ENCODE peak calls at places on chromosomes 11 and 22, in four cellular contexts. M, P, B and Q are unnamed samples.

GRCh38 chr11:57499983-57500461 is 15.5 kb downstream of the SLC43A1 start:
- DNase-seq in M (no peak), B (no peak), P (no peak), Q (no peak)

GRCh38 chr11:61294717-61295595 is at the start of gene VWCE:
- DNase-seq in M (peak), B (no peak), P (no peak), Q (peak)

GRCh38 chr11:86218125-86219081 is 26.1 kb upstream of the EED start:
- DNase-seq in M (peak), B (peak), P (peak), Q (peak)

GRCh38 chr11:67437082-67437821 is at the start of gene PTPRCAP:
- DNase-seq in M (no peak), P (peak), B (no peak), Q (no peak)

GRCh38 chr22:39434243-39434653 is 22.6 kb upstream of the MGAT3 start:
- DNase-seq in B (no peak), M (no peak), P (no peak), Q (no peak)

GRCh38 chr11:65887723-65888162 is 528 bp downstream of the FIBP start:
- DNase-seq in P (no peak), B (no peak), M (no peak), Q (no peak)

GRCh38 chr11:65148657-65149056 is 14.3 kb upstream of the SYVN1 start:
- DNase-seq in B (no peak), P (no peak), M (no peak), Q (no peak)

GRCh38 chr11:118998822-118999221 is 884 bp downstream of the CENATAC start:
- DNase-seq in M (peak), P (peak), B (no peak), Q (peak)

GRCh38 chr11:28566643-28567042 is 458.5 kb downstream of the METTL15 start:
- DNase-seq in M (no peak), P (peak), B (no peak), Q (peak)

GRCh38 chr22:39244496-39245129 is at the start of gene PDGFB:
- DNase-seq in P (peak), M (no peak), B (no peak), Q (no peak)

GRCh38 chr11:72015511-72016061 is 16.9 kb downstream of the IL18BP start:
- DNase-seq in M (peak), P (peak), B (no peak), Q (peak)

GRCh38 chr11:10777806-10778205 is 26.8 kb downstream of the CTR9 start:
- DNase-seq in M (no peak), B (no peak), P (no peak), Q (no peak)

GRCh38 chr11:119148855-119149370 is at the start of gene ABCG4:
- DNase-seq in P (no peak), M (no peak), B (no peak), Q (no peak)

GRCh38 chr11:118476676-118477075 is 40.4 kb downstream of the KMT2A start:
- DNase-seq in P (no peak), M (no peak), B (no peak), Q (no peak)

GRCh38 chr11:19316434-19316833 is 75.7 kb upstream of the E2F8 start:
- DNase-seq in B (no peak), P (no peak), M (no peak), Q (no peak)

GRCh38 chr11:77287136-77287535 is 14.3 kb downstream of the GDPD4 start:
- DNase-seq in M (no peak), B (no peak), P (no peak), Q (no peak)

GRCh38 chr11:31779268-31779879 is 31.7 kb downstream of the PAX6 start:
- DNase-seq in B (no peak), P (no peak), M (no peak), Q (no peak)

GRCh38 chr11:74018331-74019005 is 9.6 kb upstream of the UCP3 start:
- DNase-seq in P (no peak), B (no peak), M (peak), Q (no peak)

GRCh38 chr11:64649304-64649703 is 58.3 kb downstream of the SLC22A12 start:
- DNase-seq in P (peak), M (peak), B (no peak), Q (peak)

GRCh38 chr11:86814775-86815174 is 14.4 kb downstream of the PRSS23 start:
- DNase-seq in M (no peak), B (no peak), P (no peak), Q (no peak)

GRCh38 chr11:56750190-56750589 is 1.7 kb upstream of the OR9G4 start:
- DNase-seq in M (peak), B (no peak), P (no peak), Q (no peak)

GRCh38 chr11:77140231-77140959 is 12.3 kb downstream of the MYO7A start:
- DNase-seq in B (no peak), M (no peak), P (no peak), Q (no peak)

GRCh38 chr11:131839326-131839725 is 468.9 kb downstream of the NTM start:
- DNase-seq in M (no peak), P (no peak), B (no peak), Q (no peak)

GRCh38 chr11:14380947-14381555 is 22.1 kb upstream of the RRAS2 start:
- DNase-seq in P (no peak), B (no peak), M (peak), Q (peak)

GRCh38 chr11:83060965-83061364 is 10.7 kb downstream of the RAB30 start:
- DNase-seq in B (no peak), M (no peak), P (no peak), Q (no peak)

GRCh38 chr11:83156996-83157754 is at the start of gene PCF11:
- DNase-seq in B (no peak), P (no peak), M (no peak), Q (peak)

GRCh38 chr11:66421492-66422205 is 814 bp downstream of the NPAS4 start:
- DNase-seq in M (peak), B (peak), P (peak), Q (peak)

GRCh38 chr11:62574363-62575057 is 819 bp upstream of the EEF1G start:
- DNase-seq in M (no peak), P (peak), B (no peak), Q (no peak)

GRCh38 chr22:39946571-39947407 is 13.4 kb upstream of the TMA7B start:
- DNase-seq in P (peak), B (no peak), M (no peak), Q (no peak)

GRCh38 chr22:42338502-42338901 is 68.0 kb upstream of the TCF20 start:
- DNase-seq in M (no peak), P (no peak), B (no peak), Q (no peak)

GRCh38 chr22:44585559-44586121 is 87.6 kb upstream of the RTL6 start:
- DNase-seq in B (no peak), P (no peak), M (no peak), Q (no peak)

GRCh38 chr22:44586337-44586990 is 88.4 kb upstream of the RTL6 start:
- DNase-seq in B (no peak), M (no peak), P (no peak), Q (no peak)

GRCh38 chr22:44588348-44588747 is 90.3 kb upstream of the RTL6 start:
- DNase-seq in B (no peak), M (no peak), P (no peak), Q (no peak)

GRCh38 chr22:44587911-44588310 is 89.9 kb upstream of the RTL6 start:
- DNase-seq in B (no peak), M (no peak), P (peak), Q (no peak)

GRCh38 chr22:44587004-44587793 is 89.2 kb upstream of the RTL6 start:
- DNase-seq in M (no peak), P (no peak), B (no peak), Q (peak)
- TF ChIP-seq CHD2 in M (no peak), P (no peak), B (no peak), Q (no peak)

GRCh38 chr11:91947215-91947614 is 277.4 kb upstream of the FAT3 start:
- DNase-seq in P (peak), M (no peak), B (no peak), Q (no peak)

GRCh38 chr11:91952056-91952455 is 272.6 kb upstream of the FAT3 start:
- DNase-seq in B (no peak), P (no peak), M (no peak), Q (no peak)

DNA sequence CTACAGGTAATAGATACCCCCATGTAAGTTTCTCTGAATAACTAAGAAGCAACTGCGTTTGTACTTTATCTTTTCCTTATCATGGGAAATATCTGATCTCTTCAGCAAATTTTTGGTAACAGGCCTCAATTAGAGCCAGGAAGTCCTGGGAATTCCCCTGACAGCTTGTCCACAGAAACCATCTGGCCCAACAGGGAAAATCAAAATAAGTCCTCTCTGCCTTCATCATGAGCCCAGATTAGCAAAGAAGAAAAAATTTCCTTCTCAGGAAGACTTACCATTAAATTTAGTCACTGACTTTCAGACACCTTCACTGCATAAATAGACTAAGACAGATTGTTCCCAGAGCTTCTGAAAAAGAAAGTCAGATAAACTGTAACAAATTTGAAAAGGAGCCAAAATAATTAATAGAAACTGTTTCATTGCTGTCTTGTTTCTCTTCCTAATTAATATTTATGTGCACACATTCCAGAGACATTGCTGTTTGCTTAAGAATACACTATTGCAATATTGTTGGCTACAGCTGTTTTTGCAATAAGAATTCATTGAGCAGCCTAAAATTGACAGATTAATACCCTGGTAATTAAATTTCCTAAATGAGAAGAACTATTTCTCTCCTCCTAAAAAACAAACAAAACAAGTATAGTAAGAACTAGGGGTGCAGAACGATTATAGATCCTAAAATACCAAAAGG is 278.1 kb upstream of the FAT3 start:
- DNase-seq in M (no peak), B (no peak), P (no peak), Q (no peak)
- TF ChIP-seq CHD4 in M (no peak), B (no peak), P (no peak), Q (no peak)

GRCh38 chr22:22884888-22885840 is 2.5 kb upstream of the IGLL5 start:
- DNase-seq in M (no peak), P (no peak), B (no peak), Q (no peak)

GRCh38 chr22:22888509-22889353 is 1.1 kb downstream of the IGLL5 start:
- DNase-seq in B (no peak), M (no peak), P (no peak), Q (no peak)

GRCh38 chr22:22890085-22890484 is 2.5 kb downstream of the IGLL5 start:
- DNase-seq in B (no peak), P (no peak), M (no peak), Q (no peak)

GRCh38 chr22:22886546-22886945 is 1.1 kb upstream of the IGLL5 start:
- DNase-seq in P (no peak), M (no peak), B (no peak), Q (no peak)

DNA sequence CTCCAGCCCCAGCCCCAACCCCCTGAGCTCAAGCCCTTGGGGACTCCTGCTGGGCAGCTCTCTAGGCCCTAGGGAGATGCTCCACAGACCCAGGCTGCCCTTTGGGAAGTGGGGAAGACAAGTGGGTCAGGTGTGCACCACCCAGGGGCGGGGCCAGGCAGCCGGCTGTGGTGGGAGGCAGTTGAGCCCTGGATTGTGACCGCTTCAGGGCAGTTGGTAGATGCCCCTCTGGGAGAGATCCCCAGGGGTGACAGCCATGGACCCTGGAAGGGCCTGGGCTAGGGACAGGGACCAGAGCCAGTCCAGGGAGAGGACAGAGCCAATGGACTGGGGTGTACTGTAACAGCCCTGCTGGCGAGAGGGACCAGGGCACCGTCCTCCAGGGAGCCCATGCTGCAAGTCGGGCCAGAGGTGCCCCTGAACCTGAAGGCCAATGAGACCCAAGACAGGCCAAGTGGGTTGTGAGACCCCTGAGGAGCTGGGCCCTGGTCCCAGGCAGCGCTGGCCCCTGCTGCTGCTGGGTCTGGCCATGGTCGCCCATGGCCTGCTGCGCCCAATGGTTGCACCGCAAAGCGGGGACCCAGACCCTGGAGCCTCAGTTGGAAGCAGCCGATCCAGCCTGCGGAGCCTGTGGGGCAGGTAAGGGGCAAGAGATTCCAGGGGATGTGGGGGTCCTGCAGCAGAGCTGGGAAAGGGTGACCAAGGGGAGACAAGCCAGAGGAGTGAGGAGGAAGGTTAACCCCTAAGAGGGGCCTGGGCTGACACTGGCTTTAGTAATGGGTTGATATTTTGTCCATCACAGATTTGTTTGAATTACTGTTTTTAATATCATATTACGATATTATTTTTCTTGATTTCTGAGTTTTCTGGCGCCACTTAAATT is at the start of gene IGLL5:
- DNase-seq in P (no peak), M (no peak), B (no peak), Q (no peak)
- TF ChIP-seq CEBPB in P (no peak), M (no peak), B (no peak), Q (no peak)

GRCh38 chr22:27193636-27194035 is 536.2 kb downstream of the MIAT start:
- DNase-seq in M (no peak), P (no peak), B (no peak), Q (no peak)

GRCh38 chr22:27192135-27192900 is 534.9 kb downstream of the MIAT start:
- DNase-seq in M (no peak), P (no peak), B (no peak), Q (no peak)

GRCh38 chr22:27194096-27194748 is 536.8 kb downstream of the MIAT start:
- DNase-seq in P (no peak), B (no peak), M (no peak), Q (no peak)

GRCh38 chr22:27195104-27195503 is 537.7 kb downstream of the MIAT start:
- DNase-seq in P (no peak), B (no peak), M (no peak), Q (no peak)

DNA sequence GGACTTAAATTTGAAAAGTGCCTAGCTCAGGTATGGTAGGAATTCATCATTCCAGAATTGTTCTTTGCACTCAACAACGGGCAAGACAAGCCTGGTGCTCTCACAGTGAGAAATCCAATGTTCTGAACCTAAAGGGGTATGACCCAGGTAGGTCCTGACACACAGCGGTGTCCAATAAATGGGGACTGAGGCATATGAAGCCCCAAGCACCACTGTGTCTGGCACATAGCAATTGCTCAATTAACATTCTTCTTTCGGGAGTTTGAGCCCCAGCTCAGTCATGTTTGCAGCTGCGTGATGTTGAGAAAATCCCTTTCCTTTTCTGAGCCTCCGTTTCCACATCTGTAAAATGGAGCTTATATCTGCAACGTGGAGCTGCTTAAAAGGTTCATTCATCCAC is 535.8 kb downstream of the MIAT start:
- DNase-seq in M (no peak), P (no peak), B (no peak), Q (no peak)
- TF ChIP-seq CHD2 in M (no peak), P (no peak), B (no peak), Q (no peak)

GRCh38 chr22:30777589-30777988 is 82.9 kb downstream of the OSBP2 start:
- DNase-seq in P (no peak), M (no peak), B (no peak), Q (no peak)
- TF ChIP-seq CHD4 in P (no peak), M (no peak), B (no peak), Q (no peak)

GRCh38 chr22:45268958-45269844 is 15.5 kb upstream of the UPK3A start:
- DNase-seq in M (no peak), B (no peak), P (peak), Q (peak)

GRCh38 chr22:45272498-45272897 is 12.3 kb upstream of the UPK3A start:
- DNase-seq in B (no peak), M (peak), P (no peak), Q (no peak)

GRCh38 chr22:45273452-45274075 is 11.2 kb upstream of the UPK3A start:
- DNase-seq in P (no peak), B (no peak), M (peak), Q (no peak)

GRCh38 chr22:45270095-45271020 is 14.4 kb upstream of the UPK3A start:
- DNase-seq in M (no peak), P (no peak), B (no peak), Q (no peak)

GRCh38 chr22:45271667-45272188 is 13.0 kb upstream of the UPK3A start:
- DNase-seq in M (peak), P (no peak), B (no peak), Q (no peak)
- TF ChIP-seq CEBPB in M (no peak), P (no peak), B (no peak), Q (no peak)

DNA sequence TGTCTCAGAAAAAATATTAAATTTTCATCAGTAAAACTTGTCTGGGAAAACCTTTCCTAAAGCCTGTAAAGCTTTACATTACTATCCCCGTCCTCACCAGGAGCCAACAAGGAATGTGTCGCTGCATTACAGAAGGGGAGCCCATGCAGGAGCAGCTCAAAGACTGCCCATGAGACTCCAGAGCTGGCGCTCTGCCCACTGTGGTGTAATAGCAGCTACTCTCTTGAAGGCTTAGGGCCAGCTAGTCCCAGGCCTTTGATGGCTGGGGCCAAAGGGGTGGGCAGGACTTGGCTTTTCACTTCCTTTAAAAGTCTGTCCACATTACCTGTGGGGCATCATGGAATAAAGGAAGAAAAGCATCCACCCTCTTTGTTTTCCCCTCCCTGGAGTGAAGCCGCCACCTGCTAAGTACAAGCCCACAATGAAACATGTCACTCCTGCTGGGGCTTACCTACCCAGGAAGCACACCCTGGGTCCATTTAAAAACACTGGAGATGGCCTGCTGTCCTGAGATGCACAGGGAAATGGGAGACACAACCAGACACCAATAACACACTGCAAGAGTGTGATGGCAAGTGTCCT is 150.7 kb downstream of the ADAMTS15 start:
- DNase-seq in M (no peak), P (no peak), B (no peak), Q (no peak)
- TF ChIP-seq CHD2 in M (no peak), P (no peak), B (no peak), Q (no peak)